ENCODE peak calls at places on chromosomes 3 and 15, in eight cellular contexts. U is sigmoid colon, S is psoas muscle, I is adrenal gland, V is Peyer's patch, R is PC-3, P is mesenchymal stem cell, B is RWPE2. M is an unnamed sample. For H3K36me3, the result is how much of the 10 kb centered on the place peaks cover.

GRCh38 chr15:38080651-38081271 is 146.3 kb downstream of the TMCO5A start:
- DNase-seq in U (no peak), S (no peak), I (no peak), V (no peak), R (no peak), P (no peak), B (no peak), M (no peak)

GRCh38 chr15:76236350-76236749 is 74.9 kb downstream of the ETFA start:
- DNase-seq in U (no peak), S (no peak), I (no peak), V (no peak), R (no peak), P (no peak), B (no peak), M (no peak)

GRCh38 chr3:41345788-41346187 is 146.5 kb downstream of the CTNNB1 start:
- DNase-seq in U (no peak), S (no peak), I (no peak), V (no peak), R (no peak), P (no peak), B (no peak), M (no peak)

GRCh38 chr15:71109130-71109529 is 6.1 kb upstream of the THSD4 start:
- DNase-seq in U (peak), S (no peak), I (no peak), V (no peak), R (peak), P (peak), B (no peak), M (no peak)

GRCh38 chr3:161474139-161474538 is 22.5 kb upstream of the OTOL1 start:
- DNase-seq in U (no peak), S (no peak), I (peak), V (no peak), R (no peak), P (no peak), B (no peak), M (no peak)

GRCh38 chr3:188212308-188212969 is 58.5 kb downstream of the LPP start:
- DNase-seq in U (peak), S (no peak), I (no peak), V (no peak), R (peak), P (peak), B (no peak), M (no peak)

GRCh38 chr3:186608624-186609215 is 4.1 kb upstream of the AHSG start:
- DNase-seq in U (no peak), S (no peak), I (no peak), V (no peak), R (no peak), P (no peak), B (no peak), M (no peak)

GRCh38 chr15:90126457-90127435 is 24.5 kb upstream of the IDH2 start:
- DNase-seq in U (peak), S (peak), I (no peak), V (no peak), R (no peak), P (no peak), B (no peak), M (no peak)

GRCh38 chr15:36914962-36915808 is 185.2 kb downstream of the MEIS2 start:
- DNase-seq in U (no peak), S (no peak), I (peak), V (no peak), R (no peak), P (peak), B (no peak), M (no peak)

GRCh38 chr15:37099321-37100108 is 834 bp downstream of the MEIS2 start:
- DNase-seq in U (peak), S (peak), I (peak), V (no peak), R (peak), P (peak), B (no peak), M (no peak)

GRCh38 chr3:146037697-146038096 is 123.3 kb downstream of the PLOD2 start:
- DNase-seq in U (no peak), S (no peak), I (no peak), V (no peak), R (no peak), P (no peak), B (no peak), M (no peak)

GRCh38 chr3:48716508-48716981 is 476 bp downstream of the IP6K2 start:
- DNase-seq in U (peak), S (no peak), I (no peak), V (no peak), R (no peak), P (peak), B (no peak), M (no peak)

GRCh38 chr15:39084683-39085530 is 496.0 kb upstream of the THBS1 start:
- DNase-seq in U (peak), S (no peak), I (no peak), V (no peak), R (no peak), P (peak), B (no peak), M (no peak)

GRCh38 chr3:43632269-43632733 is 10.5 kb upstream of the ANO10 start:
- DNase-seq in U (no peak), S (no peak), I (peak), V (no peak), R (peak), P (peak), B (peak), M (no peak)

GRCh38 chr15:81311834-81312459 is 12.0 kb downstream of the STARD5 start:
- DNase-seq in U (no peak), S (no peak), I (peak), V (peak), R (no peak), P (no peak), B (no peak), M (no peak)

GRCh38 chr3:126117786-126118185 is 33.9 kb upstream of the SLC41A3 start:
- DNase-seq in U (peak), S (no peak), I (no peak), V (no peak), R (no peak), P (no peak), B (no peak), M (peak)

GRCh38 chr3:155153242-155154186 is 73.4 kb downstream of the MME start:
- DNase-seq in U (no peak), S (no peak), I (no peak), V (no peak), R (no peak), P (no peak), B (no peak), M (no peak)

GRCh38 chr3:178966299-178967183 is 105.1 kb downstream of the ZMAT3 start:
- DNase-seq in U (no peak), S (no peak), I (no peak), V (no peak), R (peak), P (peak), B (no peak), M (no peak)

GRCh38 chr3:123397050-123397590 is 51.8 kb downstream of the ADCY5 start:
- DNase-seq in U (no peak), S (peak), I (no peak), V (no peak), R (no peak), P (no peak), B (no peak), M (no peak)

GRCh38 chr3:64109438-64109837 is 86.1 kb upstream of the PSMD6 start:
- DNase-seq in U (peak), S (no peak), I (no peak), V (no peak), R (no peak), P (no peak), B (no peak), M (no peak)

GRCh38 chr3:157872902-157873301 is 233.3 kb downstream of the SHOX2 start:
- DNase-seq in U (no peak), S (no peak), I (no peak), V (no peak), R (no peak), P (no peak), B (no peak), M (no peak)

GRCh38 chr3:41893977-41894376 is 67.9 kb downstream of the ULK4 start:
- DNase-seq in U (no peak), S (no peak), I (peak), V (no peak), R (peak), P (peak), B (no peak), M (no peak)

GRCh38 chr3:190486201-190486865 is 27.6 kb upstream of the IL1RAP start:
- DNase-seq in U (no peak), S (no peak), I (no peak), V (no peak), R (peak), P (peak), B (no peak), M (no peak)

GRCh38 chr3:45799586-45799985 is 3.2 kb upstream of the SLC6A20 start:
- DNase-seq in U (no peak), S (no peak), I (no peak), V (no peak), R (no peak), P (no peak), B (no peak), M (no peak)

GRCh38 chr3:174308761-174309160 is 550.4 kb upstream of the NAALADL2 start:
- DNase-seq in U (no peak), S (no peak), I (no peak), V (no peak), R (no peak), P (no peak), B (no peak), M (no peak)

GRCh38 chr15:42511010-42511396 is 15.6 kb downstream of the SNAP23 start:
- DNase-seq in U (no peak), S (no peak), I (no peak), V (no peak), R (no peak), P (peak), B (no peak), M (no peak)

GRCh38 chr3:126607214-126607908 is 47.6 kb downstream of the TXNRD3 start:
- DNase-seq in U (no peak), S (no peak), I (peak), V (no peak), R (peak), P (peak), B (no peak), M (no peak)

GRCh38 chr3:142019794-142020320 is 129.5 kb downstream of the TFDP2 start:
- DNase-seq in U (no peak), S (peak), I (no peak), V (no peak), R (no peak), P (peak), B (no peak), M (no peak)

GRCh38 chr15:64209680-64210334 is 47.0 kb upstream of the PPIB start:
- DNase-seq in U (no peak), S (no peak), I (no peak), V (no peak), R (peak), P (peak), B (no peak), M (no peak)

GRCh38 chr3:153977148-153977547 is 144.0 kb upstream of the ARHGEF26 start:
- DNase-seq in U (peak), S (no peak), I (no peak), V (no peak), R (peak), P (no peak), B (no peak), M (no peak)

GRCh38 chr3:191235331-191236314 is 36.6 kb downstream of the OSTN start:
- DNase-seq in U (no peak), S (no peak), I (no peak), V (no peak), R (peak), P (peak), B (no peak), M (no peak)

DNA sequence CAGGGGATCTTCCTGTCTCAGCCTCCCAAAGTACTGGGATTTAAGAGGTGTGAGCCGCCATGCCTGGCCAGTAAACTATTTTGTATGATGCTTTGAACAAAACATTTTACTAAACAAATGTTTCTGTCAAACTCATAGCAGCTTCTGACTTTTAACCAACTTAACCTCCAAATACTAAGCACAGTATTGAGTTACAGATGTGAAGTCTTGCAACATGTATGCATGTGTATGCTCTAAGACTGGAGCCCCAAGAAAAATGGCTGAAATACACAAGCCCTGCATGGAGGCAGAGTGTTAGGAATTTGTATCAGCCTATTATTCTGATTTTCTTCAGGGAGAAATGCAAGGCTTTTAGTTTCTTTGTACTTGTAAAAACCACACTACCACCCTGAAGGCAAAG is 137.1 kb downstream of the CBLB start:
- DNase-seq in U (no peak), S (no peak), I (no peak), V (no peak), R (no peak), P (no peak), B (no peak), M (no peak)
- H3K36me3 ChIP-seq in U (under half), S (half or more), I (under half), V (under half), R (under half), P (under half), B (under half), M (under half)

GRCh38 chr3:195856410-195857084 is 44.8 kb upstream of the MUC4 start:
- DNase-seq in U (no peak), S (peak), I (no peak), V (no peak), R (no peak), P (no peak), B (no peak), M (no peak)
- H3K4me3 ChIP-seq in U (no peak), S (no peak), I (no peak), V (no peak), R (no peak), P (no peak), B (no peak), M (no peak)

DNA sequence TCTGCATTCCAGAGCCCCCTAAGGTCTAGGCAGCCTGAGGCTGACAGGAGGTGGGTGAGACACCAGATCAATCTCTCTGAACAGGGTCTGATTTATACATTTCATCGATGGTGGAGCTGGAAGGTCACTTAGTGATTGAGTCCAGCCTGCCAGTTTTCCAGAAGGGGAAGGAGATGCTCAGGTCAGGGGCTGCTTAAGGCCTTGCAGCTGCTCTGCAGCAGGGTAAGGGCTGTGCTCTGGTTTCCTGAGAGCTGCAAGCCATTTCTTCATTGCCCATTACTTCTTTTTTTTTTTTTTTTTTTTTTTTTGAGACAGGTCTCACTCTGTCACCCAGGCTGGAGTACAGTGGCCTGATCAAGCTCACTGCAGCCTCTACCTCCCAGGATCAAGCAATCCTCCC is 10.7 kb downstream of the TADA3 start:
- DNase-seq in U (no peak), S (no peak), I (no peak), V (no peak), R (no peak), P (no peak), B (no peak), M (no peak)
- H3K36me3 ChIP-seq in U (under half), S (half or more), I (under half), V (half or more), R (under half), P (under half), B (under half), M (half or more)

GRCh38 chr15:63042879-63043340 is 363 bp downstream of the TPM1 start:
- DNase-seq in U (no peak), S (no peak), I (no peak), V (no peak), R (no peak), P (no peak), B (no peak), M (peak)

GRCh38 chr15:63044645-63045437 is 2.3 kb downstream of the TPM1 start:
- DNase-seq in U (peak), S (peak), I (no peak), V (no peak), R (no peak), P (no peak), B (no peak), M (no peak)

GRCh38 chr15:63041982-63042878 is at the start of gene TPM1:
- DNase-seq in U (peak), S (peak), I (peak), V (no peak), R (peak), P (peak), B (peak), M (peak)

GRCh38 chr15:63044077-63044644 is 1.6 kb downstream of the TPM1 start:
- DNase-seq in U (no peak), S (no peak), I (no peak), V (no peak), R (no peak), P (no peak), B (no peak), M (no peak)

GRCh38 chr15:63043391-63044076 is 987 bp downstream of the TPM1 start:
- DNase-seq in U (peak), S (peak), I (no peak), V (no peak), R (no peak), P (peak), B (no peak), M (peak)
- H3K4me3 ChIP-seq in U (peak), S (peak), I (peak), V (peak), R (peak), P (peak), B (peak), M (peak)

DNA sequence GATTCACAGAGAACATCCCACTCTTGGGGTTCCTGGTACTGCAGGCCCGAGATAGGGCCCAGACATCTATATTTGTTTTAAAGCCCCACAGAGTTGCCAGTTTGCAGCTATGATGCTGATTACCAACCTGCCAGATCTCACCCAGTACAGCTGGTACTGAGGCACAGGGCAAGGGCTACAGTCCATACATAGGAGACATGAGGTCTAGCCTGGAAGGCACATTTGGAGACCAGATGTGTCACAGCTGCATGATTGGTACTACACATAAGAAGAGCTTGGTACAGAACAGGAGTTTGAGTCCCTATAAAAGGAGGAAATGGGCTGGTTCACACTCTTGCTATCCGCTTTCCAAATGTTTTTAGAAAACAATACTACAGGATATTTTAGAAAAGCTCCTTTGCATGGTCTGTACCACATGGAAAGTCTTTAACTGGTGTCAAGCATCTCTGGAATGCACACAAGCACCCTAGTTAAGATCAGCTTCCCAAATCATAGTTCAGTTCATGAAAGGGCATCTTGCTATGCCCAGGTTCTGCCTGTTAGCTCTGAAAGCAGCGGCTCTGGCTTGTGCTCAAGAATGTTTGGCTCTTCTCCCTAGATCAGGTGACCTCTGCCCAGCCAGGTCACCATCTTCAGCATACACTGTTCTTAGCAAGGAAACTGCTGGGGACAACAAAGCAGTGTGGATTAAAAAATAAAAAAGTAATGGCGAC is 20.6 kb downstream of the MTMR14 start:
- DNase-seq in U (no peak), S (no peak), I (peak), V (no peak), R (no peak), P (no peak), B (no peak), M (no peak)
- H3K36me3 ChIP-seq in U (under half), S (half or more), I (half or more), V (half or more), R (under half), P (half or more), B (half or more), M (half or more)

DNA sequence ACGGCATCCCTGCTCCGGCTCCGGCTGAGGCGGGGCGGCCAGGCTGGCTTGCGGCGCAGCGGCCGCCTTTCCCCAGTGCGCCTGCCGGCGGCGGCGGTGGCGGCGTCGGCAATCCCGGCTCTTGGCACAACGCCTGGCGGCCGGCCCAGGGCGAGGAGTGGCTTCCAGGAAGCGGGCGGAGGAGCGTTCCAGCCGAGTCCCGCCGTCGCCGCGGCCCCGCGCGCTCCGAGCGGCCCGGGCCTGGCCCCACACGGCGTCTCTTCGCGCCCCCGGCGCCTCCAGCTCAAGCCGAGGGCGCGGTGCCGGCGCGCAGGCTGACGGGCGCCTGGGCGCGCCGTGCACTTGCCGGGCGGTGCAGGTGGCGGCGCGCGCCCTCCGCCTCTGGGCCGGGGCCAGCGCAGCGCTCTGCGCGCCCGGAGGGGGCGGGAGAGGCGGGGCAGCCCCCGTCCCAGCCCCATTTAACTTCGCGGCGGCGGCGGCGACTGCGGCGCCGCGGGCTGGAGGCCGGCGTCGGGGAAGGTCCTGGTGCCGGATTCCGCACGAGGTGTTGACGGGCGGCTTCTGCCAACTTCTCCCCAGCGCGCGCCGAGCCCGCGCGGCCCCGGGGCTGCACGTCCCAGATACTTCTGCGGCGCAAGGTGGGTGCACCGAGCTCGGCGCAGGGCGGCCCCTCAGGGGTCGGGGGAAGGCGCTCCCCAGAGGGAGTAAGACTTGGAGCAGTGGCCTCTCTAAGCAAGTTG is at the start of gene ADAMTSL3:
- DNase-seq in U (peak), S (peak), I (peak), V (no peak), R (peak), P (peak), B (no peak), M (peak)
- H3K4me3 ChIP-seq in U (peak), S (peak), I (peak), V (peak), R (peak), P (no peak), B (peak), M (peak)

GRCh38 chr3:124398594-124398993 is 331.7 kb upstream of the UMPS start:
- DNase-seq in U (no peak), S (no peak), I (no peak), V (no peak), R (no peak), P (no peak), B (no peak), M (no peak)
- H3K36me3 ChIP-seq in U (under half), S (under half), I (under half), V (under half), R (under half), P (under half), B (under half), M (under half)

GRCh38 chr3:32438596-32439344 is 47.1 kb downstream of the CMTM7 start:
- DNase-seq in U (no peak), S (no peak), I (no peak), V (peak), R (no peak), P (no peak), B (peak), M (no peak)
- H3K4me3 ChIP-seq in U (no peak), S (no peak), I (no peak), V (no peak), R (no peak), P (no peak), B (no peak), M (no peak)

DNA sequence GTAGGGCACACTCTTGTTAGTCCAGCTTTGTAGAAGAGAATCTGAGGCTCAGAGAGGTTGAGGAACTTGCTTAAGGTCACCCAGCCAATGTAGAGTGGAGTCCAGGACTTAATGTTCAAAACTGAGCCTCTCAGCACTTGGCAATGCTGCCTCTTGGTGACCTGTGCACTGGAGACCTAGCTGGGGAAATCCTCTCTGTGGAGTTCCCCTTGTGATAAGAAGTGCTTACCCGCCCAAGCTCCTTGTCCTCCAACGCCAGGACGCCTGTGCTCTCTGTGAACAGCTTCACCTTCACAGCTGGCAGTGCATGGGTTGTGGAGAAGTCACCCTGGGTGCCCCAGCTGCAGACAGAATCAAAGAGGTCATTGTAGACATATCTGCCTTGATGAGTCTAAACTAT is 219.1 kb upstream of the FEZF2 start:
- DNase-seq in U (no peak), S (no peak), I (no peak), V (no peak), R (no peak), P (no peak), B (no peak), M (no peak)
- H3K36me3 ChIP-seq in U (under half), S (under half), I (under half), V (under half), R (under half), P (under half), B (under half), M (under half)

M was measured in upper lobe of right lung.